ENCODE peak calls at places on chromosomes 5 and 9, in nine cellular contexts. L, N, Q, F, T, D, R, G and X are unnamed samples.

GRCh38 chr5:35404701-35405100 is 174.4 kb upstream of the PRLR start:
- DNase-seq in L (no peak), N (no peak), Q (no peak), F (no peak), T (no peak), D (no peak), R (no peak), G (no peak), X (no peak)

GRCh38 chr9:126239515-126239914 is 87.1 kb upstream of the MVB12B start:
- DNase-seq in L (no peak), N (no peak), Q (no peak), F (no peak), T (no peak), D (no peak), R (no peak), G (no peak), X (no peak)

GRCh38 chr9:133139246-133140173 is 18.5 kb upstream of the RALGDS start:
- DNase-seq in L (no peak), N (no peak), Q (no peak), F (no peak), T (no peak), D (no peak), R (no peak), G (no peak), X (no peak)

GRCh38 chr5:14720236-14720923 is 55.9 kb downstream of the OTULIN start:
- DNase-seq in L (no peak), N (no peak), Q (no peak), F (peak; percentile 31), T (no peak), D (no peak), R (peak; percentile 69), G (peak; percentile 76), X (no peak)

GRCh38 chr5:140821375-140822280 is at the start of gene PCDHA5:
- DNase-seq in L (no peak), N (no peak), Q (no peak), F (peak; percentile 3), T (no peak), D (no peak), R (peak; percentile 45), G (no peak), X (no peak)

GRCh38 chr9:88221110-88221509 is 82.8 kb upstream of the SPATA31C2 start:
- DNase-seq in L (no peak), N (no peak), Q (no peak), F (no peak), T (peak; percentile 45), D (no peak), R (no peak), G (no peak), X (no peak)

GRCh38 chr9:137000177-137000930 is 4.0 kb upstream of the CLIC3 start:
- DNase-seq in L (peak; percentile 84), N (no peak), Q (no peak), F (no peak), T (no peak), D (no peak), R (no peak), G (peak; percentile 79), X (no peak)

GRCh38 chr5:111749303-111750026 is 7.5 kb downstream of the NREP start:
- DNase-seq in L (no peak), N (no peak), Q (no peak), F (no peak), T (no peak), D (no peak), R (no peak), G (peak; percentile 70), X (no peak)

GRCh38 chr5:176899946-176900782 is 1.0 kb upstream of the HK3 start:
- DNase-seq in L (no peak), N (no peak), Q (no peak), F (no peak), T (no peak), D (no peak), R (no peak), G (peak; percentile 5), X (peak; percentile 48)

GRCh38 chr9:37602817-37603216 is 10.4 kb upstream of the TOMM5 start:
- DNase-seq in L (no peak), N (no peak), Q (no peak), F (no peak), T (no peak), D (no peak), R (peak; percentile 42), G (no peak), X (no peak)

GRCh38 chr5:154189256-154189818 is 1.2 kb upstream of the GALNT10 start:
- DNase-seq in L (no peak), N (no peak), Q (no peak), F (no peak), T (peak; percentile 38), D (no peak), R (no peak), G (no peak), X (no peak)

GRCh38 chr5:5464036-5464715 is 41.7 kb downstream of the ICE1 start:
- DNase-seq in L (no peak), N (no peak), Q (no peak), F (no peak), T (no peak), D (no peak), R (no peak), G (no peak), X (no peak)

GRCh38 chr9:89442981-89443817 is 54.7 kb downstream of the SEMA4D start:
- DNase-seq in L (peak; percentile 64), N (no peak), Q (no peak), F (no peak), T (no peak), D (no peak), R (peak; percentile 40), G (peak; percentile 25), X (no peak)

GRCh38 chr5:92599217-92599810 is 981.7 kb downstream of the NR2F1-AS1 start:
- DNase-seq in L (peak; percentile 12), N (no peak), Q (no peak), F (no peak), T (no peak), D (no peak), R (no peak), G (no peak), X (no peak)

GRCh38 chr9:110427497-110428104 is 89.9 kb upstream of the TXNDC8 start:
- DNase-seq in L (peak; percentile 45), N (peak; percentile 43), Q (no peak), F (no peak), T (peak; percentile 63), D (peak; percentile 8), R (peak; percentile 47), G (peak; percentile 28), X (peak; percentile 73)